ENCODE peak calls at places on chromosomes 16 and 17, in four cellular contexts. T is glutamatergic neuron, O is bronchial epithelial cell, I is lower lobe of right lung. B is an unnamed sample.

GRCh38 chr16:2686912-2687507 is 4.7 kb downstream of the KCTD5 start:
- DNase-seq in T (no peak), O (no peak), I (peak; percentile 79), B (no peak)

GRCh38 chr17:21193031-21193430 is 20.9 kb downstream of the TMEM11 start:
- DNase-seq in T (no peak), O (no peak), I (no peak), B (no peak)

GRCh38 chr17:75876938-75877751 is 1.2 kb downstream of the TRIM47 start:
- DNase-seq in T (no peak), O (peak; percentile 83), I (peak; percentile 85), B (no peak)

GRCh38 chr17:28572294-28573099 is 1.2 kb upstream of the PIGS start:
- DNase-seq in T (no peak), O (no peak), I (no peak), B (no peak)

GRCh38 chr17:77915594-77916021 is 42.9 kb upstream of the TNRC6C start:
- DNase-seq in T (no peak), O (no peak), I (no peak), B (no peak)

GRCh38 chr17:49576121-49576905 is 642 bp downstream of the NXPH3 start:
- DNase-seq in T (peak; percentile 76), O (no peak), I (no peak), B (peak; percentile 53)

GRCh38 chr17:2940352-2940751 is 123.1 kb downstream of the OR1D5 start:
- DNase-seq in T (no peak), O (no peak), I (no peak), B (no peak)

GRCh38 chr16:85838876-85839585 is 39.5 kb downstream of the COX4I1 start:
- DNase-seq in T (no peak), O (no peak), I (peak; percentile 34), B (no peak)

GRCh38 chr17:74231846-74232713 is 18.7 kb downstream of the TTYH2 start:
- DNase-seq in T (no peak), O (no peak), I (no peak), B (no peak)

GRCh38 chr17:40480501-40481003 is 20.9 kb downstream of the TNS4 start:
- DNase-seq in T (no peak), O (peak; percentile 66), I (no peak), B (no peak)

GRCh38 chr17:66304304-66305174 is 2.1 kb downstream of the PRKCA start:
- DNase-seq in T (no peak), O (no peak), I (no peak), B (no peak)

GRCh38 chr17:46035112-46035818 is 36.2 kb downstream of the STH start:
- DNase-seq in T (no peak), O (no peak), I (no peak), B (no peak)

GRCh38 chr17:75823257-75824041 is 20.8 kb downstream of the UNC13D start:
- DNase-seq in T (no peak), O (no peak), I (no peak), B (no peak)

GRCh38 chr17:43939886-43940285 is 2.4 kb downstream of the PPY start:
- DNase-seq in T (no peak), O (no peak), I (no peak), B (no peak)

GRCh38 chr17:43938838-43939182 is 3.5 kb downstream of the PPY start:
- DNase-seq in T (no peak), O (no peak), I (no peak), B (no peak)

GRCh38 chr17:43942286-43942685 is at the start of gene PPY:
- DNase-seq in T (no peak), O (no peak), I (no peak), B (no peak)

GRCh38 chr17:43943769-43944418 is 1.6 kb upstream of the PPY start:
- DNase-seq in T (peak; percentile 92), O (peak; percentile 69), I (peak; percentile 88), B (peak; percentile 87)

GRCh38 chr17:43940630-43941029 is 1.6 kb downstream of the PPY start:
- DNase-seq in T (peak; percentile 85), O (no peak), I (no peak), B (peak; percentile 69)
- TF ChIP-seq CTCF in T (peak; percentile 88), O (peak; percentile 45), I (no peak), B (peak; percentile 65)

GRCh38 chr17:42804918-42805367 is 6.3 kb downstream of the CNTD1 start:
- DNase-seq in T (no peak), O (no peak), I (no peak), B (no peak)
- TF ChIP-seq CTCF in T (no peak), O (no peak), I (no peak), B (no peak)

GRCh38 chr16:51376080-51376479 is 225.0 kb upstream of the SALL1 start:
- DNase-seq in T (no peak), O (no peak), I (no peak), B (no peak)
- TF ChIP-seq CTCF in T (peak; percentile 20), O (no peak), I (no peak), B (peak; percentile 28)

DNA sequence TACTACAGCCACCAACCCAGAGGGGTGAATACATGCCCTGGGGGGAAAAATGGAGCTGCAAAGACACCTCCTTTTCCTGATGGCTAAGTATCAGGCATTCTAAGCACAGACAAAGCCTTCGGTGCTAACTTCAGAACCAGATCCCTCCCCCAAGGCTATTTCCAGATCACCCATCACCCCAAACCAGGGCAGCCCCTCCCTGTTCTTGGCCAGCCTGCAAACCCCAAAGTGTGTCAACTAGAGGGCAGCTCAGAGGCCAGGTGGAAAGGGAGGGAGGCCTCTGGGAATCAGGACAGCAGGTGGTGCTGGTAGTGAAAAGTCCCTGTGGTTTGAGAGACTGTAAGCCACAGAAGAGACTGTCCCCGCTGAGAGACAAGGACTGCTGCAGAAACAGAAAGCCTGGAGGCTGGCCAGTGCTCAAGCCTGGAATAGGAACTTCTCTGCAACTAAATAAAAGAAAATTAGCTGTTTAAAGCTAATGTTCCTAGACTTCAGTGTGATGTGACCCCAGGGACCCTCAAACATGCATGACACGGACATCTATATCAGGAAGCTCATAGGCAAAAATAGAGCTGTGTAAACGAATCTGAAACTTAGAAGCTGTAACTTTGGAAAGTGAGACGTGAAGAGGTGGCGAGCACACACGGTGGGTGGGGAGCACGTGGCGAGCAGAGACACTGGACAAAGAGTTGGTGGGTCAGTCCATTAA is 9.1 kb downstream of the TUBG1 start:
- DNase-seq in T (no peak), O (peak; percentile 57), I (peak; percentile 52), B (no peak)
- TF ChIP-seq CTCF in T (no peak), O (peak; percentile 59), I (no peak), B (no peak)

DNA sequence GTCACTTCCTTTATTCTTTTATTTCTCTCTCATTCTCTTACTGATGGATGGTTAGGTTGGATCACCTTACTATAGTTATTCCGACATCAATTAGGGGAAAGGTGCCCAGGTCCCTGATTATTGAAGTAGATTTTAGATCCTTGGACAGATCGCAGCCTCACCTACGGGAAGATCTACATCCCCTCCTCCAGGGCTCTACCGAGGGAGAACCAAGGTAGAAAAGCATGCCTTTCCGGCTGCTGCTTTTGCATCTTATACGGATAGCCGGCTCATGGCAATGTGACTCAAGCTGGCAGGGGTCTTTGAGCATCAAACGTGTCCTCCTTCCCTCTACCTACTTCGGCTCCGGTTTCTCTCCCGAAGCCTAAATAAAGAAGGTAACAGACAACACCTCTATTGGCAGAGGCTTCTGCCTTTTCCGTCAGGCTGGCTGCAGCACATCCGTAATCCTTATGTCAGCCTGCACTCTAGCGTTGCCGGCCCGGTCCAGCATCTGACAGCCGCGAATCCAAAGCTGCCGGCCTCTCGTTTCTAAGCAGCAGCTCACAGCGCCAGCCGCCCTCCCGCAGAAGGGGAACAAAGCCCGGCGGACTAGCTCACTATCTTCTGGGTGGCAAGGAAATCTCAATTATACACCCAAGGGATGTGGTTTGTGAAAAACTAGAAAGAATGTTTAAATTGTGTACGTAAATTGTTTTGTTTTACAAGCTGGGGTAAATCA is 46.9 kb downstream of the IRX6 start:
- DNase-seq in T (peak; percentile 77), O (peak; percentile 43), I (peak; percentile 75), B (peak; percentile 58)
- TF ChIP-seq CTCF in T (no peak), O (peak; percentile 66), I (peak; percentile 39), B (peak; percentile 65)

GRCh38 chr16:63720848-63721247 is 1401.0 kb downstream of the CDH11 start:
- DNase-seq in T (no peak), O (no peak), I (no peak), B (no peak)
- TF ChIP-seq CTCF in T (no peak), O (peak; percentile 2), I (no peak), B (no peak)